ENCODE peak calls at places on chromosomes 4 and X, in ten cellular contexts. F, D, Z, P, K, L, Y, J, T and G are unnamed samples.
A peak's percentile ranks its signal among the peaks of the same experiment; 100 is the strongest.

GRCh38 chr4:26885912-26886274 is 25.3 kb downstream of the STIM2 start:
- DNase-seq in F (peak; percentile 33), D (no peak), Z (no peak), P (no peak), K (no peak), L (peak; percentile 23), Y (no peak), J (no peak), T (no peak), G (no peak)

GRCh38 chrX:79556750-79557149 is 189.6 kb upstream of the ITM2A start:
- DNase-seq in F (no peak), D (no peak), Z (no peak), P (no peak), K (no peak), L (no peak), Y (no peak), J (no peak), T (no peak), G (no peak)

GRCh38 chr4:173748353-173748752 is 218.3 kb upstream of the HAND2 start:
- DNase-seq in F (no peak), D (no peak), Z (no peak), P (no peak), K (peak; percentile 21), L (no peak), Y (no peak), J (no peak), T (no peak), G (no peak)

GRCh38 chrX:97306771-97307470 is 423.2 kb downstream of the RPA4 start:
- DNase-seq in F (no peak), D (no peak), Z (no peak), P (no peak), K (no peak), L (no peak), Y (no peak), J (no peak), T (no peak), G (no peak)

GRCh38 chr4:168183717-168184571 is 91.6 kb downstream of the ANXA10 start:
- DNase-seq in F (no peak), D (no peak), Z (no peak), P (no peak), K (peak; percentile 41), L (peak; percentile 49), Y (peak; percentile 17), J (no peak), T (no peak), G (no peak)

GRCh38 chr4:87120411-87121162 is 99.8 kb downstream of the KLHL8 start:
- DNase-seq in F (no peak), D (no peak), Z (no peak), P (no peak), K (no peak), L (peak; percentile 20), Y (no peak), J (peak; percentile 82), T (no peak), G (no peak)

GRCh38 chrX:19721726-19722370 is 165.6 kb downstream of the SH3KBP1 start:
- DNase-seq in F (no peak), D (no peak), Z (no peak), P (no peak), K (no peak), L (no peak), Y (no peak), J (no peak), T (no peak), G (no peak)

GRCh38 chr4:94605241-94605640 is 152.5 kb upstream of the BMPR1B start:
- DNase-seq in F (no peak), D (no peak), Z (no peak), P (no peak), K (peak; percentile 6), L (no peak), Y (no peak), J (no peak), T (no peak), G (no peak)

GRCh38 chrX:24760601-24761000 is 66.9 kb downstream of the POLA1 start:
- DNase-seq in F (no peak), D (no peak), Z (no peak), P (no peak), K (peak; percentile 36), L (no peak), Y (peak; percentile 7), J (no peak), T (no peak), G (no peak)

GRCh38 chr4:156195914-156196313 is 242.2 kb upstream of the CTSO start:
- DNase-seq in F (no peak), D (no peak), Z (no peak), P (no peak), K (no peak), L (no peak), Y (no peak), J (no peak), T (no peak), G (no peak)

GRCh38 chr4:57113870-57114269 is 3.7 kb upstream of the IGFBP7 start:
- DNase-seq in F (no peak), D (no peak), Z (no peak), P (no peak), K (no peak), L (no peak), Y (no peak), J (no peak), T (no peak), G (no peak)

GRCh38 chrX:137575596-137576255 is 9.8 kb downstream of the ZIC3 start:
- DNase-seq in F (no peak), D (no peak), Z (no peak), P (no peak), K (no peak), L (no peak), Y (no peak), J (no peak), T (no peak), G (no peak)

GRCh38 chr4:13396161-13396560 is 88.0 kb downstream of the RAB28 start:
- DNase-seq in F (no peak), D (no peak), Z (no peak), P (no peak), K (no peak), L (no peak), Y (no peak), J (no peak), T (no peak), G (no peak)

GRCh38 chrX:65406532-65406931 is 128.1 kb downstream of the LAS1L start:
- DNase-seq in F (peak; percentile 12), D (no peak), Z (no peak), P (no peak), K (peak; percentile 2), L (no peak), Y (peak; percentile 8), J (peak; percentile 32), T (no peak), G (no peak)

GRCh38 chr4:141416677-141417363 is 196.1 kb downstream of the ZNF330 start:
- DNase-seq in F (no peak), D (no peak), Z (no peak), P (no peak), K (no peak), L (no peak), Y (no peak), J (no peak), T (no peak), G (no peak)

GRCh38 chrX:46044486-46044885 is 500.7 kb downstream of the ZNF674 start:
- DNase-seq in F (no peak), D (no peak), Z (no peak), P (no peak), K (no peak), L (no peak), Y (no peak), J (no peak), T (no peak), G (no peak)

GRCh38 chr4:183195534-183195933 is 96.5 kb downstream of the WWC2 start:
- DNase-seq in F (no peak), D (no peak), Z (no peak), P (no peak), K (no peak), L (no peak), Y (no peak), J (no peak), T (no peak), G (no peak)

GRCh38 chrX:135605906-135606305 is 85.4 kb downstream of the INTS6L start:
- DNase-seq in F (no peak), D (no peak), Z (no peak), P (no peak), K (no peak), L (no peak), Y (no peak), J (no peak), T (no peak), G (no peak)

GRCh38 chr4:107862658-107863057 is 37.9 kb downstream of the SGMS2 start:
- DNase-seq in F (no peak), D (no peak), Z (no peak), P (no peak), K (no peak), L (peak; percentile 90), Y (no peak), J (no peak), T (no peak), G (no peak)